ENCODE peak calls at places on chromosomes 5 and 9, in seven cellular contexts. D, R, I, U, E, X and F are unnamed samples.

GRCh38 chr5:88815048-88815789 is 67.8 kb downstream of the MEF2C start:
- DNase-seq in I (no peak), E (no peak), R (no peak), U (no peak), D (no peak), X (no peak), F (no peak)

GRCh38 chr5:34903260-34903659 is 12.0 kb downstream of the RAD1 start:
- DNase-seq in E (no peak), I (no peak), R (no peak), D (no peak), X (no peak), U (no peak), F (no peak)

GRCh38 chr5:72497823-72498222 is 9.4 kb downstream of the ZNF366 start:
- DNase-seq in U (no peak), X (no peak), E (no peak), D (no peak), I (no peak), R (no peak), F (no peak)

GRCh38 chr9:38382141-38382540 is 10.4 kb upstream of the ALDH1B1 start:
- DNase-seq in X (no peak), R (no peak), I (no peak), U (no peak), E (no peak), D (no peak), F (no peak)

GRCh38 chr9:131447600-131447999 is 53.7 kb downstream of the PRRC2B start:
- DNase-seq in R (no peak), X (no peak), U (no peak), I (no peak), E (no peak), D (no peak), F (no peak)

GRCh38 chr5:126490167-126490937 is 67.1 kb downstream of the GRAMD2B start:
- DNase-seq in I (peak), U (no peak), X (peak), D (peak), E (no peak), R (peak), F (peak)

GRCh38 chr9:9392755-9393154 is 1220.0 kb downstream of the PTPRD start:
- DNase-seq in R (no peak), D (no peak), X (no peak), I (peak), E (no peak), U (no peak), F (no peak)

GRCh38 chr9:112334319-112334828 is 955 bp upstream of the PTBP3 start:
- DNase-seq in X (peak), R (no peak), U (no peak), E (peak), D (no peak), I (no peak), F (no peak)

GRCh38 chr5:80705216-80705769 is 50.5 kb upstream of the DHFR start:
- DNase-seq in U (no peak), I (no peak), X (no peak), D (no peak), E (no peak), R (no peak), F (no peak)

GRCh38 chr9:113545068-113545467 is 81.5 kb downstream of the RGS3 start:
- DNase-seq in X (no peak), U (no peak), D (no peak), R (no peak), E (no peak), I (no peak), F (no peak)

GRCh38 chr5:109191153-109191558 is 218.6 kb downstream of the PJA2 start:
- DNase-seq in E (no peak), D (no peak), I (no peak), U (peak), X (peak), R (no peak), F (no peak)

GRCh38 chr5:2106721-2107120 is 224.0 kb upstream of the IRX4 start:
- DNase-seq in D (no peak), X (no peak), E (no peak), I (no peak), R (no peak), U (no peak), F (no peak)

GRCh38 chr9:27247756-27248155 is 49.2 kb downstream of the EQTN start:
- DNase-seq in I (peak), X (no peak), D (peak), E (peak), R (no peak), U (peak), F (peak)

GRCh38 chr5:125439243-125439642 is 692.8 kb upstream of the ZNF608 start:
- DNase-seq in I (no peak), X (no peak), R (no peak), U (no peak), E (no peak), D (no peak), F (no peak)

GRCh38 chr5:10537614-10538013 is 26.3 kb upstream of the ANKRD33B start:
- DNase-seq in X (no peak), E (no peak), R (no peak), U (no peak), D (no peak), I (no peak), F (no peak)

GRCh38 chr5:178288373-178289368 is 56.1 kb upstream of the PHYKPL start:
- DNase-seq in D (no peak), I (no peak), U (peak), R (no peak), E (no peak), X (no peak), F (no peak)

GRCh38 chr9:128550770-128551651 is 1.4 kb upstream of the SPTAN1 start:
- DNase-seq in R (peak), E (no peak), I (peak), X (peak), D (peak), U (no peak), F (peak)

GRCh38 chr5:146458894-146459293 is 11.8 kb downstream of the TCERG1 start:
- DNase-seq in X (no peak), R (no peak), E (no peak), D (no peak), I (no peak), U (no peak), F (no peak)

GRCh38 chr5:173618927-173619519 is 2.6 kb upstream of the BOD1 start:
- DNase-seq in D (peak), X (peak), U (peak), E (peak), I (no peak), R (peak), F (no peak)

GRCh38 chr5:148998174-148998797 is 64.6 kb downstream of the SH3TC2 start:
- DNase-seq in E (peak), X (peak), R (peak), I (no peak), U (peak), D (peak), F (no peak)

GRCh38 chr5:132142459-132142858 is 68.9 kb downstream of the CSF2 start:
- DNase-seq in I (no peak), E (no peak), U (no peak), D (no peak), X (no peak), R (no peak), F (no peak)

GRCh38 chr5:72878854-72879253 is 62.4 kb downstream of the TNPO1 start:
- DNase-seq in X (no peak), E (no peak), D (no peak), U (no peak), I (no peak), R (no peak), F (no peak)

GRCh38 chr9:91042541-91042940 is 240.9 kb downstream of the SYK start:
- DNase-seq in X (no peak), E (no peak), U (no peak), I (no peak), D (no peak), R (no peak), F (no peak)

GRCh38 chr5:25713259-25713658 is 1068.5 kb upstream of the CDH10 start:
- DNase-seq in X (no peak), D (peak), R (no peak), E (no peak), I (peak), U (no peak), F (no peak)

GRCh38 chr9:4855861-4856260 is 63.1 kb downstream of the RCL1 start:
- DNase-seq in U (peak), D (no peak), R (no peak), I (no peak), X (peak), E (no peak), F (no peak)

GRCh38 chr9:72898784-72899733 is 53.8 kb downstream of the ALDH1A1 start:
- DNase-seq in I (no peak), X (no peak), U (no peak), D (no peak), E (no peak), R (no peak), F (no peak)

GRCh38 chr9:10050016-10050415 is 562.8 kb downstream of the PTPRD start:
- DNase-seq in D (no peak), U (peak), X (no peak), E (no peak), I (no peak), R (no peak), F (no peak)

GRCh38 chr9:110064721-110065252 is 143.2 kb downstream of the C9orf152 start:
- DNase-seq in I (no peak), U (no peak), E (peak), D (no peak), R (no peak), X (no peak), F (no peak)